ENCODE peak calls at places on chromosomes 6 and 20, in eight cellular contexts. T is NCI-H1105; K is hypothalamus; R is tibial nerve; C is activated naive CD4-positive, alpha-beta T cell treated with anti-CD3 and anti-CD28 coated beads for 36 hours; V is amygdala; M is left cardiac atrium; A is stomach. F is an unnamed sample.

GRCh38 chr6:170166511-170167122 is 124.3 kb downstream of the DLL1 start:
- DNase-seq in T (no peak), K (no peak), R (no peak), C (no peak), V (no peak), M (peak), A (peak), F (no peak)

GRCh38 chr6:138307816-138308727 is 69.6 kb upstream of the SMIM28 start:
- DNase-seq in T (no peak), K (peak), R (peak), C (no peak), V (peak), M (peak), A (peak), F (no peak)

GRCh38 chr20:49132995-49133451 is 55.1 kb downstream of the STAU1 start:
- DNase-seq in T (no peak), K (no peak), R (no peak), C (peak), V (no peak), M (no peak), A (no peak), F (no peak)

GRCh38 chr20:33859157-33859695 is 48.1 kb downstream of the CHMP4B start:
- DNase-seq in T (no peak), K (no peak), R (no peak), C (peak), V (no peak), M (no peak), A (no peak), F (peak)

GRCh38 chr6:111105578-111105977 is 18.3 kb downstream of the SLC16A10 start:
- DNase-seq in T (peak), K (no peak), R (no peak), C (peak), V (no peak), M (peak), A (peak), F (peak)

GRCh38 chr20:31811796-31812728 is 7.1 kb upstream of the MYLK2 start:
- DNase-seq in T (no peak), K (no peak), R (no peak), C (no peak), V (no peak), M (no peak), A (no peak), F (no peak)

GRCh38 chr6:111810321-111811235 is 62.7 kb downstream of the FYN start:
- DNase-seq in T (peak), K (no peak), R (no peak), C (no peak), V (peak), M (no peak), A (no peak), F (peak)

GRCh38 chr20:63957004-63957689 is 931 bp upstream of the UCKL1 start:
- DNase-seq in T (peak), K (peak), R (no peak), C (peak), V (peak), M (peak), A (peak), F (peak)

GRCh38 chr6:138546733-138547185 is 47.5 kb upstream of the NHSL1 start:
- DNase-seq in T (no peak), K (no peak), R (no peak), C (peak), V (no peak), M (no peak), A (no peak), F (peak)

GRCh38 chr20:19653328-19653727 is 104.7 kb upstream of the RIN2 start:
- DNase-seq in T (no peak), K (no peak), R (no peak), C (no peak), V (no peak), M (no peak), A (no peak), F (no peak)

GRCh38 chr20:21713470-21713869 is 8.0 kb downstream of the PAX1 start:
- DNase-seq in T (no peak), K (no peak), R (no peak), C (no peak), V (no peak), M (no peak), A (no peak), F (no peak)

GRCh38 chr20:5674176-5674660 is 76.0 kb upstream of the SHLD1 start:
- DNase-seq in T (no peak), K (no peak), R (no peak), C (peak), V (no peak), M (no peak), A (no peak), F (peak)

GRCh38 chr6:137647762-137648412 is 153.7 kb upstream of the OLIG3 start:
- DNase-seq in T (no peak), K (no peak), R (no peak), C (no peak), V (no peak), M (no peak), A (no peak), F (no peak)

GRCh38 chr6:108921547-108922331 is 73.5 kb downstream of the ARMC2 start:
- DNase-seq in T (no peak), K (no peak), R (no peak), C (peak), V (no peak), M (no peak), A (no peak), F (peak)

GRCh38 chr6:158411998-158412397 is 99.7 kb downstream of the TULP4 start:
- DNase-seq in T (no peak), K (no peak), R (no peak), C (no peak), V (no peak), M (no peak), A (no peak), F (no peak)

GRCh38 chr6:43887340-43887858 is 117.4 kb downstream of the VEGFA start:
- DNase-seq in T (no peak), K (no peak), R (no peak), C (no peak), V (no peak), M (no peak), A (peak), F (no peak)

GRCh38 chr6:48973486-48973885 is 489.6 kb downstream of the MMUT start:
- DNase-seq in T (no peak), K (no peak), R (no peak), C (no peak), V (no peak), M (no peak), A (no peak), F (no peak)

GRCh38 chr20:49724637-49725606 is 11.2 kb upstream of the B4GALT5 start:
- DNase-seq in T (no peak), K (no peak), R (peak), C (peak), V (no peak), M (peak), A (no peak), F (peak)

GRCh38 chr6:158605266-158605878 is 39.2 kb downstream of the DYNLT1 start:
- DNase-seq in T (peak), K (peak), R (peak), C (peak), V (peak), M (peak), A (peak), F (peak)

GRCh38 chr6:151647871-151648639 is 154.2 kb downstream of the CCDC170 start:
- DNase-seq in T (no peak), K (no peak), R (no peak), C (peak), V (no peak), M (no peak), A (no peak), F (peak)

GRCh38 chr6:6684365-6684833 is 95.9 kb downstream of the LY86 start:
- DNase-seq in T (no peak), K (no peak), R (no peak), C (peak), V (no peak), M (no peak), A (no peak), F (peak)

GRCh38 chr6:89348372-89348771 is 4.2 kb downstream of the UBE2J1 start:
- DNase-seq in T (no peak), K (no peak), R (no peak), C (no peak), V (no peak), M (no peak), A (no peak), F (no peak)

GRCh38 chr6:72035483-72035882 is 149.1 kb downstream of the RIMS1 start:
- DNase-seq in T (no peak), K (no peak), R (no peak), C (no peak), V (no peak), M (no peak), A (no peak), F (no peak)

GRCh38 chr6:80174931-80175572 is 68.6 kb downstream of the BCKDHB start:
- DNase-seq in T (no peak), K (no peak), R (no peak), C (no peak), V (no peak), M (no peak), A (no peak), F (no peak)

GRCh38 chr6:85458782-85459181 is 8.9 kb downstream of the NT5E start:
- DNase-seq in T (no peak), K (no peak), R (no peak), C (no peak), V (no peak), M (no peak), A (no peak), F (no peak)

GRCh38 chr6:110618591-110619267 is 142.3 kb upstream of the SLC22A16 start:
- DNase-seq in T (no peak), K (no peak), R (no peak), C (no peak), V (no peak), M (no peak), A (no peak), F (no peak)